ENCODE peak calls at places on chromosome 19, in five cellular contexts. One of them, this sample, is unnamed.

GRCh38 chr19:2693492-2693891 is 9.0 kb downstream of the GNG7 start:
- DNase-seq in stimulated activated naive CD8-positive, alpha-beta T cell treated with anti-CD3 and anti-CD28 coated beads, Interleukin-15, Interleukin-2, amounts not matched to agents 100 U/mL and 50 U/mL, for 24 hours: no peak
- DNase-seq in NCI-H2107: no peak
- DNase-seq in iPS DF 6.9: no peak
- DNase-seq in spleen: peak
- DNase-seq in this sample: no peak

GRCh38 chr19:46217476-46217875 is 12.1 kb upstream of the IGFL1 start:
- DNase-seq in stimulated activated naive CD8-positive, alpha-beta T cell treated with anti-CD3 and anti-CD28 coated beads, Interleukin-15, Interleukin-2, amounts not matched to agents 100 U/mL and 50 U/mL, for 24 hours: no peak
- DNase-seq in NCI-H2107: no peak
- DNase-seq in iPS DF 6.9: no peak
- DNase-seq in spleen: no peak
- DNase-seq in this sample: no peak

GRCh38 chr19:42544146-42544545 is 15.9 kb upstream of the CEACAM1 start:
- DNase-seq in stimulated activated naive CD8-positive, alpha-beta T cell treated with anti-CD3 and anti-CD28 coated beads, Interleukin-15, Interleukin-2, amounts not matched to agents 100 U/mL and 50 U/mL, for 24 hours: no peak
- DNase-seq in NCI-H2107: no peak
- DNase-seq in iPS DF 6.9: no peak
- DNase-seq in spleen: no peak
- DNase-seq in this sample: no peak

GRCh38 chr19:44447864-44448674 is at the start of gene ZNF229:
- DNase-seq in stimulated activated naive CD8-positive, alpha-beta T cell treated with anti-CD3 and anti-CD28 coated beads, Interleukin-15, Interleukin-2, amounts not matched to agents 100 U/mL and 50 U/mL, for 24 hours: peak
- DNase-seq in NCI-H2107: peak
- DNase-seq in iPS DF 6.9: peak
- DNase-seq in spleen: peak
- DNase-seq in this sample: peak

GRCh38 chr19:19630426-19630825 is 2.4 kb upstream of the LPAR2 start:
- DNase-seq in stimulated activated naive CD8-positive, alpha-beta T cell treated with anti-CD3 and anti-CD28 coated beads, Interleukin-15, Interleukin-2, amounts not matched to agents 100 U/mL and 50 U/mL, for 24 hours: no peak
- DNase-seq in NCI-H2107: no peak
- DNase-seq in iPS DF 6.9: no peak
- DNase-seq in spleen: no peak
- DNase-seq in this sample: no peak

GRCh38 chr19:23378948-23379347 is 16.3 kb downstream of the ZNF91 start:
- DNase-seq in stimulated activated naive CD8-positive, alpha-beta T cell treated with anti-CD3 and anti-CD28 coated beads, Interleukin-15, Interleukin-2, amounts not matched to agents 100 U/mL and 50 U/mL, for 24 hours: no peak
- DNase-seq in NCI-H2107: no peak
- DNase-seq in iPS DF 6.9: no peak
- DNase-seq in spleen: no peak
- DNase-seq in this sample: no peak

GRCh38 chr19:1768918-1769644 is 15.8 kb downstream of the ONECUT3 start:
- DNase-seq in stimulated activated naive CD8-positive, alpha-beta T cell treated with anti-CD3 and anti-CD28 coated beads, Interleukin-15, Interleukin-2, amounts not matched to agents 100 U/mL and 50 U/mL, for 24 hours: no peak
- DNase-seq in NCI-H2107: no peak
- DNase-seq in iPS DF 6.9: no peak
- DNase-seq in spleen: no peak
- DNase-seq in this sample: no peak

GRCh38 chr19:31890230-31890629 is 455.2 kb upstream of the ZNF507 start:
- DNase-seq in stimulated activated naive CD8-positive, alpha-beta T cell treated with anti-CD3 and anti-CD28 coated beads, Interleukin-15, Interleukin-2, amounts not matched to agents 100 U/mL and 50 U/mL, for 24 hours: no peak
- DNase-seq in NCI-H2107: no peak
- DNase-seq in iPS DF 6.9: no peak
- DNase-seq in spleen: no peak
- DNase-seq in this sample: no peak

GRCh38 chr19:17555929-17556813 is 722 bp downstream of the COLGALT1 start:
- DNase-seq in stimulated activated naive CD8-positive, alpha-beta T cell treated with anti-CD3 and anti-CD28 coated beads, Interleukin-15, Interleukin-2, amounts not matched to agents 100 U/mL and 50 U/mL, for 24 hours: peak
- DNase-seq in NCI-H2107: no peak
- DNase-seq in iPS DF 6.9: no peak
- DNase-seq in spleen: peak
- DNase-seq in this sample: no peak

GRCh38 chr19:37933965-37934364 is 27.0 kb downstream of the SIPA1L3 start:
- DNase-seq in stimulated activated naive CD8-positive, alpha-beta T cell treated with anti-CD3 and anti-CD28 coated beads, Interleukin-15, Interleukin-2, amounts not matched to agents 100 U/mL and 50 U/mL, for 24 hours: no peak
- DNase-seq in NCI-H2107: no peak
- DNase-seq in iPS DF 6.9: no peak
- DNase-seq in spleen: peak
- DNase-seq in this sample: no peak

GRCh38 chr19:39740395-39740794 is 2.6 kb upstream of the CLC start:
- DNase-seq in stimulated activated naive CD8-positive, alpha-beta T cell treated with anti-CD3 and anti-CD28 coated beads, Interleukin-15, Interleukin-2, amounts not matched to agents 100 U/mL and 50 U/mL, for 24 hours: no peak
- DNase-seq in NCI-H2107: no peak
- DNase-seq in iPS DF 6.9: no peak
- DNase-seq in spleen: no peak
- DNase-seq in this sample: no peak

GRCh38 chr19:31676271-31677004 is 327.2 kb upstream of the TSHZ3 start:
- DNase-seq in stimulated activated naive CD8-positive, alpha-beta T cell treated with anti-CD3 and anti-CD28 coated beads, Interleukin-15, Interleukin-2, amounts not matched to agents 100 U/mL and 50 U/mL, for 24 hours: no peak
- DNase-seq in NCI-H2107: no peak
- DNase-seq in iPS DF 6.9: peak
- DNase-seq in spleen: no peak
- DNase-seq in this sample: no peak

GRCh38 chr19:30449191-30449590 is 77.0 kb downstream of the ZNF536 start:
- DNase-seq in stimulated activated naive CD8-positive, alpha-beta T cell treated with anti-CD3 and anti-CD28 coated beads, Interleukin-15, Interleukin-2, amounts not matched to agents 100 U/mL and 50 U/mL, for 24 hours: no peak
- DNase-seq in NCI-H2107: no peak
- DNase-seq in iPS DF 6.9: no peak
- DNase-seq in spleen: no peak
- DNase-seq in this sample: no peak

GRCh38 chr19:45472557-45473365 is 5.0 kb downstream of the FOSB start:
- DNase-seq in stimulated activated naive CD8-positive, alpha-beta T cell treated with anti-CD3 and anti-CD28 coated beads, Interleukin-15, Interleukin-2, amounts not matched to agents 100 U/mL and 50 U/mL, for 24 hours: no peak
- DNase-seq in NCI-H2107: no peak
- DNase-seq in iPS DF 6.9: no peak
- DNase-seq in spleen: peak
- DNase-seq in this sample: no peak

GRCh38 chr19:32619051-32619685 is 38.2 kb downstream of the PDCD5 start:
- DNase-seq in stimulated activated naive CD8-positive, alpha-beta T cell treated with anti-CD3 and anti-CD28 coated beads, Interleukin-15, Interleukin-2, amounts not matched to agents 100 U/mL and 50 U/mL, for 24 hours: no peak
- DNase-seq in NCI-H2107: no peak
- DNase-seq in iPS DF 6.9: no peak
- DNase-seq in spleen: no peak
- DNase-seq in this sample: no peak

GRCh38 chr19:27748551-27749152 is 1464.3 kb downstream of the UQCRFS1 start:
- DNase-seq in stimulated activated naive CD8-positive, alpha-beta T cell treated with anti-CD3 and anti-CD28 coated beads, Interleukin-15, Interleukin-2, amounts not matched to agents 100 U/mL and 50 U/mL, for 24 hours: no peak
- DNase-seq in NCI-H2107: no peak
- DNase-seq in iPS DF 6.9: no peak
- DNase-seq in spleen: no peak
- DNase-seq in this sample: no peak

GRCh38 chr19:15516363-15516762 is 8.0 kb downstream of the CYP4F22 start:
- DNase-seq in stimulated activated naive CD8-positive, alpha-beta T cell treated with anti-CD3 and anti-CD28 coated beads, Interleukin-15, Interleukin-2, amounts not matched to agents 100 U/mL and 50 U/mL, for 24 hours: no peak
- DNase-seq in NCI-H2107: no peak
- DNase-seq in iPS DF 6.9: no peak
- DNase-seq in spleen: no peak
- DNase-seq in this sample: no peak

GRCh38 chr19:43524922-43525835 is 1.8 kb downstream of the ETHE1 start:
- DNase-seq in stimulated activated naive CD8-positive, alpha-beta T cell treated with anti-CD3 and anti-CD28 coated beads, Interleukin-15, Interleukin-2, amounts not matched to agents 100 U/mL and 50 U/mL, for 24 hours: peak
- DNase-seq in NCI-H2107: no peak
- DNase-seq in iPS DF 6.9: no peak
- DNase-seq in spleen: no peak
- DNase-seq in this sample: no peak

GRCh38 chr19:32392946-32393345 is 12.6 kb upstream of the DPY19L3 start:
- DNase-seq in stimulated activated naive CD8-positive, alpha-beta T cell treated with anti-CD3 and anti-CD28 coated beads, Interleukin-15, Interleukin-2, amounts not matched to agents 100 U/mL and 50 U/mL, for 24 hours: no peak
- DNase-seq in NCI-H2107: no peak
- DNase-seq in iPS DF 6.9: no peak
- DNase-seq in spleen: no peak
- DNase-seq in this sample: no peak

GRCh38 chr19:2552859-2553258 is 76.9 kb downstream of the GADD45B start:
- DNase-seq in stimulated activated naive CD8-positive, alpha-beta T cell treated with anti-CD3 and anti-CD28 coated beads, Interleukin-15, Interleukin-2, amounts not matched to agents 100 U/mL and 50 U/mL, for 24 hours: peak
- DNase-seq in NCI-H2107: no peak
- DNase-seq in iPS DF 6.9: no peak
- DNase-seq in spleen: peak
- DNase-seq in this sample: no peak

GRCh38 chr19:49407079-49407478 is 16.2 kb downstream of the PTH2 start:
- DNase-seq in stimulated activated naive CD8-positive, alpha-beta T cell treated with anti-CD3 and anti-CD28 coated beads, Interleukin-15, Interleukin-2, amounts not matched to agents 100 U/mL and 50 U/mL, for 24 hours: no peak
- DNase-seq in NCI-H2107: no peak
- DNase-seq in iPS DF 6.9: no peak
- DNase-seq in spleen: no peak
- DNase-seq in this sample: no peak

GRCh38 chr19:4007836-4008539 is 452 bp downstream of the PIAS4 start:
- DNase-seq in stimulated activated naive CD8-positive, alpha-beta T cell treated with anti-CD3 and anti-CD28 coated beads, Interleukin-15, Interleukin-2, amounts not matched to agents 100 U/mL and 50 U/mL, for 24 hours: peak
- DNase-seq in NCI-H2107: no peak
- DNase-seq in iPS DF 6.9: no peak
- DNase-seq in spleen: peak
- DNase-seq in this sample: no peak

GRCh38 chr19:752652-753517 is 2.0 kb downstream of the MISP start:
- DNase-seq in stimulated activated naive CD8-positive, alpha-beta T cell treated with anti-CD3 and anti-CD28 coated beads, Interleukin-15, Interleukin-2, amounts not matched to agents 100 U/mL and 50 U/mL, for 24 hours: no peak
- DNase-seq in NCI-H2107: no peak
- DNase-seq in iPS DF 6.9: no peak
- DNase-seq in spleen: no peak
- DNase-seq in this sample: no peak

GRCh38 chr19:4362871-4363545 is 19.6 kb downstream of the MPND start:
- DNase-seq in stimulated activated naive CD8-positive, alpha-beta T cell treated with anti-CD3 and anti-CD28 coated beads, Interleukin-15, Interleukin-2, amounts not matched to agents 100 U/mL and 50 U/mL, for 24 hours: no peak
- DNase-seq in NCI-H2107: no peak
- DNase-seq in iPS DF 6.9: no peak
- DNase-seq in spleen: peak
- DNase-seq in this sample: no peak

GRCh38 chr19:49133621-49134454 is 14.5 kb downstream of the PPFIA3 start:
- DNase-seq in stimulated activated naive CD8-positive, alpha-beta T cell treated with anti-CD3 and anti-CD28 coated beads, Interleukin-15, Interleukin-2, amounts not matched to agents 100 U/mL and 50 U/mL, for 24 hours: peak
- DNase-seq in NCI-H2107: no peak
- DNase-seq in iPS DF 6.9: no peak
- DNase-seq in spleen: no peak
- DNase-seq in this sample: peak

GRCh38 chr19:51417807-51418152 is 338 bp upstream of the SIGLEC10 start:
- DNase-seq in stimulated activated naive CD8-positive, alpha-beta T cell treated with anti-CD3 and anti-CD28 coated beads, Interleukin-15, Interleukin-2, amounts not matched to agents 100 U/mL and 50 U/mL, for 24 hours: no peak
- DNase-seq in NCI-H2107: no peak
- DNase-seq in iPS DF 6.9: no peak
- DNase-seq in spleen: no peak
- DNase-seq in this sample: no peak

GRCh38 chr19:3801412-3802096 is 15.4 kb upstream of the MATK start:
- DNase-seq in stimulated activated naive CD8-positive, alpha-beta T cell treated with anti-CD3 and anti-CD28 coated beads, Interleukin-15, Interleukin-2, amounts not matched to agents 100 U/mL and 50 U/mL, for 24 hours: peak
- DNase-seq in NCI-H2107: peak
- DNase-seq in iPS DF 6.9: no peak
- DNase-seq in spleen: peak
- DNase-seq in this sample: peak

GRCh38 chr19:2449019-2449418 is 7.7 kb downstream of the LMNB2 start:
- DNase-seq in stimulated activated naive CD8-positive, alpha-beta T cell treated with anti-CD3 and anti-CD28 coated beads, Interleukin-15, Interleukin-2, amounts not matched to agents 100 U/mL and 50 U/mL, for 24 hours: no peak
- DNase-seq in NCI-H2107: no peak
- DNase-seq in iPS DF 6.9: no peak
- DNase-seq in spleen: no peak
- DNase-seq in this sample: no peak

This sample was measured in NCI-H774.